ENCODE peak calls at places on chromosome 3, in four cellular contexts. Z is activated CD4-positive, alpha-beta T cell treated with anti-CD3 and anti-CD28 coated beads, Interleukin-2, amount 50 U/mL, for 1 hour; L is anterior cingulate cortex; D is mesothelial cell of epicardium. H is an unnamed sample.

GRCh38 chr3:138907541-138907940 is 39.4 kb downstream of the FOXL2 start:
- DNase-seq in D (no peak), L (no peak), Z (no peak), H (no peak)

GRCh38 chr3:55664387-55664786 is 177.3 kb upstream of the WNT5A start:
- DNase-seq in L (no peak), D (no peak), Z (no peak), H (no peak)

GRCh38 chr3:170585937-170586310 is at the start of gene SLC7A14:
- DNase-seq in Z (no peak), L (peak), D (no peak), H (no peak)

GRCh38 chr3:126936853-126937395 is 46.0 kb upstream of the PLXNA1 start:
- DNase-seq in L (no peak), D (no peak), Z (no peak), H (no peak)

GRCh38 chr3:107684431-107684925 is 161.7 kb downstream of the BBX start:
- DNase-seq in Z (no peak), L (no peak), D (no peak), H (no peak)

GRCh38 chr3:40042752-40043443 is 233.5 kb downstream of the MYRIP start:
- DNase-seq in Z (no peak), D (no peak), L (no peak), H (no peak)

GRCh38 chr3:115272036-115272824 is 125.1 kb upstream of the ZBTB20 start:
- DNase-seq in L (no peak), Z (no peak), D (no peak), H (peak)

GRCh38 chr3:54257114-54257513 is 134.8 kb downstream of the CACNA2D3 start:
- DNase-seq in L (no peak), Z (no peak), D (no peak), H (peak)

GRCh38 chr3:12471228-12471627 is 13.1 kb upstream of the TSEN2 start:
- DNase-seq in D (no peak), L (no peak), Z (peak), H (no peak)

GRCh38 chr3:11391930-11392688 is 119.9 kb downstream of the ATG7 start:
- DNase-seq in Z (no peak), D (no peak), L (no peak), H (no peak)

GRCh38 chr3:196868297-196868661 is 559 bp downstream of the SENP5 start:
- DNase-seq in D (peak), L (peak), Z (no peak), H (peak)

GRCh38 chr3:25532763-25533162 is 104.7 kb downstream of the RARB start:
- DNase-seq in D (no peak), L (no peak), Z (no peak), H (peak)

H was measured in A673.